ENCODE peak calls at places on chromosomes 11 and 22, in ten cellular contexts. K, G, R, W, J, N, S, H, C and T are unnamed samples.
A peak's percentile ranks its signal among the peaks of the same experiment; 100 is the strongest.

GRCh38 chr11:92222701-92223100 is 1.9 kb upstream of the FAT3 start:
- DNase-seq in K (no peak), G (no peak), R (no peak), W (peak; percentile 39), J (no peak), N (no peak), S (no peak), H (no peak), C (no peak), T (no peak)

GRCh38 chr11:32962016-32962415 is 53.7 kb upstream of the DEPDC7 start:
- DNase-seq in K (no peak), G (no peak), R (no peak), W (no peak), J (no peak), N (peak; percentile 14), S (no peak), H (no peak), C (peak; percentile 54), T (no peak)

GRCh38 chr11:28690746-28691145 is 582.6 kb downstream of the METTL15 start:
- DNase-seq in K (no peak), G (no peak), R (no peak), W (no peak), J (no peak), N (no peak), S (no peak), H (no peak), C (peak; percentile 28), T (no peak)

GRCh38 chr22:49775191-49776052 is 52.3 kb downstream of the BRD1 start:
- DNase-seq in K (no peak), G (no peak), R (no peak), W (no peak), J (no peak), N (no peak), S (no peak), H (no peak), C (no peak), T (no peak)

GRCh38 chr11:72426758-72427157 is 7.6 kb downstream of the CLPB start:
- DNase-seq in K (no peak), G (no peak), R (no peak), W (no peak), J (no peak), N (no peak), S (no peak), H (no peak), C (no peak), T (no peak)

GRCh38 chr11:80958966-80959365 is 1518.1 kb upstream of the TENM4 start:
- DNase-seq in K (no peak), G (no peak), R (no peak), W (no peak), J (no peak), N (no peak), S (no peak), H (no peak), C (no peak), T (no peak)

GRCh38 chr22:48974443-48975251 is 853.0 kb downstream of the BRD1 start:
- DNase-seq in K (peak; percentile 18), G (no peak), R (no peak), W (no peak), J (no peak), N (no peak), S (no peak), H (no peak), C (no peak), T (no peak)

GRCh38 chr11:2300936-2301630 is 635 bp downstream of the C11orf21 start:
- DNase-seq in K (no peak), G (no peak), R (no peak), W (peak; percentile 71), J (peak; percentile 85), N (no peak), S (no peak), H (no peak), C (no peak), T (no peak)

GRCh38 chr11:117839936-117840813 is 15.6 kb upstream of the FXYD2 start:
- DNase-seq in K (no peak), G (peak; percentile 23), R (no peak), W (peak; percentile 35), J (no peak), N (no peak), S (no peak), H (no peak), C (no peak), T (peak; percentile 5)

GRCh38 chr11:109421981-109422590 is at the start of gene C11orf87:
- DNase-seq in K (peak; percentile 78), G (peak; percentile 33), R (no peak), W (peak; percentile 84), J (peak; percentile 68), N (no peak), S (peak; percentile 66), H (no peak), C (peak; percentile 10), T (no peak)

DNA sequence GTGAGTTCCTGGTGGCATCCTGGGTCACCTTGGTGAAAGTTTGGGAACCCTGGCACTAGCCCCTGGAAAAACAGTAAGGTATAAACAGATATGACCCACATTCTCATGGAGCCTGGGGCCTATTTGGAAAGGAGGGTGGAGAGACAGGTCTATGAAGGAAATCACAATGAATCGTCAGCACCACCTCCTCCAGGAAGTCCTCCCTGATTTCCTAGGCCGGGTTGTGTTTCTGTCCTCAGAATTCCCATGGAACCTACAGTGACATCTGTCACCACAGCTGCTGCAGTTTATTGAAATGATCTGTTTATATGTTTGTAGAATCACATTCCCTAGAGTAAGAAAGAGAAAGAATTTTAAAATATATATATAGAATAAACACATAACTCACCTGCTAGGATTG is 71.8 kb upstream of the ASPHD2 start:
- DNase-seq in K (no peak), G (no peak), R (no peak), W (no peak), J (no peak), N (no peak), S (no peak), H (no peak), C (no peak), T (no peak)
- TF ChIP-seq CTCF in K (no peak), G (no peak), R (no peak), W (no peak), J (no peak), N (no peak), S (no peak), H (no peak), C (no peak), T (no peak)

GRCh38 chr11:36300651-36301050 is 4.6 kb downstream of the PRR5L start:
- DNase-seq in K (no peak), G (peak; percentile 60), R (no peak), W (no peak), J (peak; percentile 82), N (no peak), S (no peak), H (no peak), C (peak; percentile 85), T (peak; percentile 72)
- H3K27ac ChIP-seq in K (no peak overlapping the region), G (no peak overlapping the region), R (no peak overlapping the region), W (no peak overlapping the region), J (no peak overlapping the region), N (no peak overlapping the region), S (no peak overlapping the region), H (no peak overlapping the region), C (no peak overlapping the region), T (no peak overlapping the region)

GRCh38 chr11:94183251-94183885 is 54.7 kb downstream of the PANX1 start:
- DNase-seq in K (no peak), G (no peak), R (no peak), W (no peak), J (no peak), N (no peak), S (no peak), H (no peak), C (no peak), T (no peak)
- H3K27me3 ChIP-seq in K (no peaks in the 10 kb centered on the region), G (no peaks in the 10 kb centered on the region), R (no peaks in the 10 kb centered on the region), W (no peaks in the 10 kb centered on the region), J (no peaks in the 10 kb centered on the region), N (no peaks in the 10 kb centered on the region), S (no peaks in the 10 kb centered on the region), H (no peaks in the 10 kb centered on the region), C (no peaks in the 10 kb centered on the region), T (no peaks in the 10 kb centered on the region)

GRCh38 chr11:130198292-130198691 is 38.7 kb downstream of the ST14 start:
- DNase-seq in K (no peak), G (no peak), R (no peak), W (no peak), J (peak; percentile 69), N (no peak), S (no peak), H (no peak), C (no peak), T (no peak)

GRCh38 chr11:130201026-130201425 is 41.4 kb downstream of the ST14 start:
- DNase-seq in K (no peak), G (no peak), R (no peak), W (peak; percentile 49), J (no peak), N (no peak), S (no peak), H (no peak), C (no peak), T (no peak)

GRCh38 chr11:130197386-130198035 is 37.9 kb downstream of the ST14 start:
- DNase-seq in K (no peak), G (no peak), R (no peak), W (peak; percentile 88), J (no peak), N (no peak), S (no peak), H (no peak), C (no peak), T (no peak)

GRCh38 chr11:130199792-130200191 is 40.2 kb downstream of the ST14 start:
- DNase-seq in K (no peak), G (no peak), R (no peak), W (peak; percentile 79), J (no peak), N (no peak), S (no peak), H (no peak), C (no peak), T (no peak)

DNA sequence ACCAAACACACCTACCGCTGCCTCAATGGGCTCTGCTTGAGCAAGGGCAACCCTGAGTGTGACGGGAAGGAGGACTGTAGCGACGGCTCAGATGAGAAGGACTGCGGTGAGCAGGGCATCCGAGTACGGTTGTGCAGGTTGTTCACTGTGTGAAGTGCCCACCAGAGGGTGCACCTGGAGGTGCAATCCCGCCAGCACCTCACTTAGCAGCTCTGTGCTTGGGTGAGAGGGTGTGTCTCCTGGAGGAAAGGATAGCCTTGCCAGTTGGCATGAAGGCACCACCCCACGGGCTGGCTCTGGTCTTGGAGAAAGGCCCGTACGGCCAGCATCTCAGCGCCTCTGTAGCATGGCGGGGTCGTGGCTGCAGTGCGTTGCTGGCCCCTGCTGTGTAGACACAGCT is 39.4 kb downstream of the ST14 start:
- DNase-seq in K (no peak), G (no peak), R (no peak), W (peak; percentile 78), J (no peak), N (no peak), S (no peak), H (no peak), C (no peak), T (no peak)
- TF ChIP-seq CTCF in K (no peak), G (no peak), R (peak; percentile 1), W (no peak), J (no peak), N (peak; percentile 21), S (no peak), H (no peak), C (no peak), T (no peak)

GRCh38 chr11:197741-198235 is 4.9 kb downstream of the SCGB1C1 start:
- DNase-seq in K (no peak), G (no peak), R (no peak), W (peak; percentile 79), J (peak; percentile 58), N (no peak), S (no peak), H (no peak), C (no peak), T (no peak)
- H3K27ac ChIP-seq in K (no peak overlapping the region), G (no peak overlapping the region), R (no peak overlapping the region), W (no peak overlapping the region), J (no peak overlapping the region), N (no peak overlapping the region), S (no peak overlapping the region), H (no peak overlapping the region), C (no peak overlapping the region), T (no peak overlapping the region)